ENCODE peak calls at places on chromosomes 7 and 10, in five cellular contexts. I is neural crest cell; Z is kidney glomerular epithelial cell; V is H54; B is CD8-positive, alpha-beta T cell. H is an unnamed sample.

GRCh38 chr10:21814866-21815265 is 188.7 kb downstream of the DNAJC1 start:
- DNase-seq in I (no peak), Z (no peak), V (no peak), B (no peak), H (no peak)

GRCh38 chr10:3933733-3934132 is 148.7 kb upstream of the KLF6 start:
- DNase-seq in I (no peak), Z (no peak), V (no peak), B (no peak), H (no peak)

GRCh38 chr10:129035052-129035805 is 431.8 kb upstream of the MGMT start:
- DNase-seq in I (no peak), Z (peak; percentile 95), V (no peak), B (peak; percentile 24), H (peak; percentile 36)

GRCh38 chr10:50552308-50552707 is 71.4 kb downstream of the SGMS1 start:
- DNase-seq in I (no peak), Z (no peak), V (no peak), B (no peak), H (no peak)

GRCh38 chr7:17521437-17521836 is 223.0 kb downstream of the AHR start:
- DNase-seq in I (no peak), Z (peak; percentile 66), V (peak; percentile 11), B (no peak), H (no peak)

GRCh38 chr10:45181483-45181882 is 133.9 kb downstream of the OR13A1 start:
- DNase-seq in I (no peak), Z (no peak), V (no peak), B (no peak), H (no peak)

GRCh38 chr7:39948375-39948774 is 1.7 kb upstream of the CDK13 start:
- DNase-seq in I (no peak), Z (no peak), V (no peak), B (no peak), H (no peak)

GRCh38 chr7:42373285-42373684 is 136.3 kb upstream of the GLI3 start:
- DNase-seq in I (no peak), Z (no peak), V (no peak), B (no peak), H (no peak)

GRCh38 chr7:47249361-47249760 is 332.6 kb downstream of the TNS3 start:
- DNase-seq in I (no peak), Z (no peak), V (no peak), B (no peak), H (no peak)

GRCh38 chr7:41972776-41973175 is 264.2 kb downstream of the GLI3 start:
- DNase-seq in I (no peak), Z (no peak), V (no peak), B (no peak), H (no peak)

GRCh38 chr10:103812431-103812830 is 42.9 kb downstream of the SH3PXD2A start:
- DNase-seq in I (no peak), Z (no peak), V (no peak), B (no peak), H (no peak)

GRCh38 chr10:10520391-10521385 is 497.0 kb upstream of the CELF2 start:
- DNase-seq in I (no peak), Z (no peak), V (no peak), B (no peak), H (no peak)

GRCh38 chr10:99798031-99798430 is 15.6 kb downstream of the ABCC2 start:
- DNase-seq in I (no peak), Z (no peak), V (no peak), B (no peak), H (no peak)

GRCh38 chr10:132464256-132465192 is 67.5 kb downstream of the PWWP2B start:
- DNase-seq in I (no peak), Z (no peak), V (no peak), B (no peak), H (no peak)

GRCh38 chr7:39921505-39922250 is 28.4 kb upstream of the CDK13 start:
- DNase-seq in I (no peak), Z (no peak), V (no peak), B (no peak), H (no peak)

GRCh38 chr10:118672163-118672562 is 76.7 kb upstream of the PRLHR start:
- DNase-seq in I (no peak), Z (no peak), V (no peak), B (no peak), H (no peak)

GRCh38 chr10:77139145-77139692 is 498.4 kb downstream of the KCNMA1 start:
- DNase-seq in I (no peak), Z (no peak), V (no peak), B (no peak), H (no peak)

GRCh38 chr7:157625973-157626790 is 289.4 kb downstream of the DNAJB6 start:
- DNase-seq in I (no peak), Z (no peak), V (no peak), B (no peak), H (no peak)

GRCh38 chr7:33882040-33882800 is 23.1 kb upstream of the BMPER start:
- DNase-seq in I (no peak), Z (no peak), V (no peak), B (no peak), H (no peak)

GRCh38 chr7:659306-659847 is 67.1 kb upstream of the DNAAF5 start:
- DNase-seq in I (no peak), Z (no peak), V (no peak), B (no peak), H (no peak)

GRCh38 chr10:72292223-72292691 is 18.5 kb downstream of the DDIT4 start:
- DNase-seq in I (no peak), Z (no peak), V (no peak), B (no peak), H (no peak)

GRCh38 chr7:100827330-100828226 is at the start of gene EPHB4:
- DNase-seq in I (peak; percentile 82), Z (peak; percentile 75), V (peak; percentile 81), B (no peak), H (no peak)

GRCh38 chr7:33733865-33734650 is 171.3 kb upstream of the BMPER start:
- DNase-seq in I (no peak), Z (no peak), V (no peak), B (no peak), H (no peak)

GRCh38 chr10:125756196-125756595 is 19.4 kb downstream of the MMP21 start:
- DNase-seq in I (no peak), Z (no peak), V (no peak), B (no peak), H (no peak)

H was measured in NK-92 treated with Interleukin-12 subunit alpha and Interleukin-12 subunit beta, amount 100 ng/mL, for 24 hours.